ENCODE peak calls at places on chromosomes 11 and 22, in five cellular contexts. J is hippocampal formation, N is ascending aorta, F is heart right ventricle, H is anterior cingulate cortex. R is an unnamed sample.

GRCh38 chr11:7520981-7521487 is 7.2 kb downstream of the PPFIBP2 start:
- DNase-seq in J (no peak), N (no peak), H (no peak), F (no peak), R (no peak)

GRCh38 chr22:36986242-36986821 is 32.9 kb downstream of the TST start:
- DNase-seq in N (no peak), J (no peak), H (no peak), F (no peak), R (no peak)

GRCh38 chr22:50281957-50282356 is 11.8 kb upstream of the MAPK11 start:
- DNase-seq in N (no peak), J (no peak), F (no peak), H (no peak), R (no peak)

GRCh38 chr11:132045116-132045515 is 674.7 kb downstream of the NTM start:
- DNase-seq in F (no peak), H (no peak), N (no peak), J (no peak), R (no peak)

GRCh38 chr11:94417386-94417987 is 16.3 kb upstream of the GPR83 start:
- DNase-seq in N (no peak), J (peak; percentile 29), F (no peak), H (no peak), R (no peak)

GRCh38 chr11:68954970-68955958 is 25.5 kb downstream of the MRGPRD start:
- DNase-seq in H (no peak), N (no peak), F (peak; percentile 47), J (no peak), R (peak; percentile 49)

GRCh38 chr11:103906291-103906850 is 130.1 kb upstream of the DDI1 start:
- DNase-seq in H (no peak), J (no peak), F (no peak), N (no peak), R (no peak)

GRCh38 chr11:2838091-2838490 is 47.5 kb downstream of the CDKN1C start:
- DNase-seq in N (no peak), F (no peak), J (no peak), H (no peak), R (peak; percentile 52)

GRCh38 chr11:2800655-2801531 is 84.7 kb downstream of the CDKN1C start:
- DNase-seq in H (no peak), J (no peak), F (no peak), N (peak; percentile 54), R (peak; percentile 38)

GRCh38 chr11:67638535-67639437 is 777 bp downstream of the TBX10 start:
- DNase-seq in J (no peak), F (no peak), H (no peak), N (no peak), R (no peak)

GRCh38 chr11:19102521-19102900 is 14.5 kb upstream of the ZDHHC13 start:
- DNase-seq in J (no peak), F (no peak), H (no peak), N (no peak), R (no peak)

GRCh38 chr11:62705401-62705800 is 1.8 kb downstream of the BSCL2 start:
- DNase-seq in N (no peak), H (no peak), F (no peak), J (no peak), R (no peak)

GRCh38 chr22:37275622-37276021 is 6.7 kb upstream of the CYTH4 start:
- DNase-seq in F (no peak), N (no peak), H (no peak), J (no peak), R (no peak)

GRCh38 chr22:44221710-44222475 is 41.2 kb downstream of the PARVG start:
- DNase-seq in F (no peak), J (no peak), N (no peak), H (no peak), R (no peak)

GRCh38 chr11:492416-493226 is 14.4 kb downstream of the RNH1 start:
- DNase-seq in J (no peak), N (no peak), H (no peak), F (no peak), R (peak; percentile 60)

GRCh38 chr11:132549001-132549400 is 983.3 kb downstream of the OPCML start:
- DNase-seq in H (no peak), J (no peak), F (no peak), N (no peak), R (no peak)

GRCh38 chr11:72303179-72303578 is 59.2 kb upstream of the PHOX2A start:
- DNase-seq in J (no peak), F (no peak), N (peak; percentile 33), H (no peak), R (no peak)

GRCh38 chr22:26169312-26170111 is at the start of gene SEZ6L:
- DNase-seq in N (no peak), F (peak; percentile 12), H (no peak), J (peak; percentile 47), R (no peak)

GRCh38 chr11:87061766-87062165 is 24.0 kb downstream of the TMEM135 start:
- DNase-seq in H (no peak), J (no peak), N (no peak), F (no peak), R (no peak)

GRCh38 chr11:92224394-92225205 is at the start of gene FAT3:
- DNase-seq in N (peak; percentile 70), J (peak; percentile 17), H (peak; percentile 17), F (peak; percentile 3), R (peak; percentile 39)

GRCh38 chr22:27133951-27134664 is 476.7 kb downstream of the MIAT start:
- DNase-seq in J (no peak), F (no peak), H (no peak), N (peak; percentile 80), R (no peak)

GRCh38 chr11:106986261-106986660 is 32.0 kb downstream of the GUCY1A2 start:
- DNase-seq in J (no peak), N (no peak), F (no peak), H (no peak), R (no peak)

GRCh38 chr22:48585916-48586798 is 1241.5 kb downstream of the BRD1 start:
- DNase-seq in F (no peak), H (no peak), J (no peak), N (no peak), R (peak; percentile 72)

GRCh38 chr11:75328426-75329277 is 22.8 kb downstream of the ARRB1 start:
- DNase-seq in N (peak; percentile 78), J (peak; percentile 70), H (peak; percentile 50), F (peak; percentile 79), R (peak; percentile 85)

GRCh38 chr11:66124564-66124963 is 54.5 kb downstream of the PACS1 start:
- DNase-seq in F (no peak), J (no peak), H (no peak), N (no peak), R (no peak)

GRCh38 chr11:1566381-1567051 is 5.6 kb downstream of the DUSP8 start:
- DNase-seq in H (no peak), J (no peak), F (no peak), N (peak; percentile 57), R (peak; percentile 75)

GRCh38 chr22:37274380-37274862 is 7.9 kb upstream of the CYTH4 start:
- DNase-seq in H (no peak), F (peak; percentile 52), N (peak; percentile 78), J (peak; percentile 19), R (peak; percentile 85)

GRCh38 chr11:6681949-6682348 is 1.2 kb downstream of the MRPL17 start:
- DNase-seq in J (no peak), F (no peak), H (no peak), N (no peak), R (no peak)

GRCh38 chr22:29306830-29307657 is 594 bp downstream of the GAS2L1 start:
- DNase-seq in N (peak; percentile 88), F (peak; percentile 87), H (no peak), J (peak; percentile 55), R (peak; percentile 82)

GRCh38 chr11:130431337-130431773 is 2.9 kb upstream of the ADAMTS8 start:
- DNase-seq in H (no peak), F (peak; percentile 72), N (peak; percentile 89), J (peak; percentile 34), R (no peak)

GRCh38 chr11:117514256-117514655 is 186.6 kb downstream of the CEP164 start:
- DNase-seq in H (no peak), N (no peak), F (no peak), J (no peak), R (no peak)

GRCh38 chr11:33492569-33492968 is 208.1 kb downstream of the C11orf91 start:
- DNase-seq in N (no peak), F (no peak), H (no peak), J (no peak), R (no peak)

R was measured in left lung.